ENCODE peak calls at places on chromosome 12, in four cellular contexts. One of them, this sample, is unnamed.

GRCh38 chr12:121009744-121010143 is 6.5 kb downstream of the C12orf43 start:
- DNase-seq in small intestine: peak; percentile 87
- DNase-seq in cardiac fibroblast: peak; percentile 39
- DNase-seq in fibroblast of lung: peak; percentile 28
- DNase-seq in this sample: peak; percentile 85

GRCh38 chr12:2373307-2373706 is 320.5 kb downstream of the CACNA1C start:
- DNase-seq in small intestine: no peak
- DNase-seq in cardiac fibroblast: no peak
- DNase-seq in fibroblast of lung: no peak
- DNase-seq in this sample: no peak

GRCh38 chr12:46450279-46450748 is 77.7 kb upstream of the SLC38A2 start:
- DNase-seq in small intestine: peak; percentile 96
- DNase-seq in cardiac fibroblast: peak; percentile 51
- DNase-seq in fibroblast of lung: no peak
- DNase-seq in this sample: peak; percentile 57

GRCh38 chr12:105444050-105444808 is 113.7 kb downstream of the C12orf75 start:
- DNase-seq in small intestine: no peak
- DNase-seq in cardiac fibroblast: peak; percentile 59
- DNase-seq in fibroblast of lung: peak; percentile 87
- DNase-seq in this sample: no peak

GRCh38 chr12:67827820-67828383 is 161.3 kb upstream of the IFNG-AS1 start:
- DNase-seq in small intestine: peak; percentile 72
- DNase-seq in cardiac fibroblast: peak; percentile 98
- DNase-seq in fibroblast of lung: peak; percentile 100
- DNase-seq in this sample: peak; percentile 50

GRCh38 chr12:52091061-52091460 is 11.6 kb downstream of the SMIM41 start:
- DNase-seq in small intestine: no peak
- DNase-seq in cardiac fibroblast: no peak
- DNase-seq in fibroblast of lung: no peak
- DNase-seq in this sample: no peak

GRCh38 chr12:124727244-124727673 is 136.4 kb downstream of the SCARB1 start:
- DNase-seq in small intestine: peak; percentile 65
- DNase-seq in cardiac fibroblast: peak; percentile 56
- DNase-seq in fibroblast of lung: peak; percentile 72
- DNase-seq in this sample: peak; percentile 80

GRCh38 chr12:56104815-56105476 is 587 bp downstream of the PA2G4 start:
- DNase-seq in small intestine: peak; percentile 22
- DNase-seq in cardiac fibroblast: peak; percentile 29
- DNase-seq in fibroblast of lung: no peak
- DNase-seq in this sample: peak; percentile 51

GRCh38 chr12:5276327-5276880 is 155.5 kb upstream of the NTF3 start:
- DNase-seq in small intestine: no peak
- DNase-seq in cardiac fibroblast: no peak
- DNase-seq in fibroblast of lung: no peak
- DNase-seq in this sample: no peak

GRCh38 chr12:25997401-25997973 is 39.0 kb downstream of the RASSF8 start:
- DNase-seq in small intestine: no peak
- DNase-seq in cardiac fibroblast: peak; percentile 99
- DNase-seq in fibroblast of lung: peak; percentile 96
- DNase-seq in this sample: no peak

GRCh38 chr12:94205738-94206310 is 57.4 kb downstream of the PLXNC1 start:
- DNase-seq in small intestine: no peak
- DNase-seq in cardiac fibroblast: no peak
- DNase-seq in fibroblast of lung: no peak
- DNase-seq in this sample: no peak

GRCh38 chr12:117874842-117875434 is 93.9 kb downstream of the KSR2 start:
- DNase-seq in small intestine: peak; percentile 56
- DNase-seq in cardiac fibroblast: peak; percentile 69
- DNase-seq in fibroblast of lung: peak; percentile 42
- DNase-seq in this sample: peak; percentile 73

GRCh38 chr12:93315907-93316622 is 61.7 kb upstream of the NUDT4 start:
- DNase-seq in small intestine: peak; percentile 26
- DNase-seq in cardiac fibroblast: no peak
- DNase-seq in fibroblast of lung: peak; percentile 52
- DNase-seq in this sample: peak; percentile 60

GRCh38 chr12:64392221-64392620 is 1.7 kb upstream of the C12orf56 start:
- DNase-seq in small intestine: peak; percentile 26
- DNase-seq in cardiac fibroblast: peak; percentile 74
- DNase-seq in fibroblast of lung: peak; percentile 42
- DNase-seq in this sample: peak; percentile 66

GRCh38 chr12:21941522-21942376 is 523 bp upstream of the ABCC9 start:
- DNase-seq in small intestine: no peak
- DNase-seq in cardiac fibroblast: peak; percentile 72
- DNase-seq in fibroblast of lung: peak; percentile 51
- DNase-seq in this sample: no peak

GRCh38 chr12:124236651-124237050 is 58.2 kb upstream of the RFLNA start:
- DNase-seq in small intestine: no peak
- DNase-seq in cardiac fibroblast: peak; percentile 86
- DNase-seq in fibroblast of lung: peak; percentile 97
- DNase-seq in this sample: no peak

GRCh38 chr12:75690556-75690955 is 179.1 kb upstream of the KRR1 start:
- DNase-seq in small intestine: no peak
- DNase-seq in cardiac fibroblast: peak; percentile 100
- DNase-seq in fibroblast of lung: peak; percentile 99
- DNase-seq in this sample: no peak

GRCh38 chr12:89350661-89351488 is 1.4 kb downstream of the DUSP6 start:
- DNase-seq in small intestine: peak; percentile 40
- DNase-seq in cardiac fibroblast: peak; percentile 43
- DNase-seq in fibroblast of lung: peak; percentile 41
- DNase-seq in this sample: no peak

GRCh38 chr12:22100952-22101748 is 55.1 kb downstream of the CMAS start:
- DNase-seq in small intestine: peak; percentile 31
- DNase-seq in cardiac fibroblast: peak; percentile 89
- DNase-seq in fibroblast of lung: peak; percentile 59
- DNase-seq in this sample: peak; percentile 74

GRCh38 chr12:52312086-52312485 is 9.1 kb downstream of the KRT83 start:
- DNase-seq in small intestine: no peak
- DNase-seq in cardiac fibroblast: no peak
- DNase-seq in fibroblast of lung: no peak
- DNase-seq in this sample: no peak

GRCh38 chr12:27018071-27018470 is 3.9 kb upstream of the TM7SF3 start:
- DNase-seq in small intestine: no peak
- DNase-seq in cardiac fibroblast: no peak
- DNase-seq in fibroblast of lung: no peak
- DNase-seq in this sample: no peak

GRCh38 chr12:94458882-94459772 is 540 bp downstream of the CEP83 start:
- DNase-seq in small intestine: peak; percentile 20
- DNase-seq in cardiac fibroblast: peak; percentile 50
- DNase-seq in fibroblast of lung: peak; percentile 16
- DNase-seq in this sample: peak; percentile 69

GRCh38 chr12:127355061-127355820 is 911.7 kb upstream of the TMEM132C start:
- DNase-seq in small intestine: no peak
- DNase-seq in cardiac fibroblast: peak; percentile 58
- DNase-seq in fibroblast of lung: peak; percentile 11
- DNase-seq in this sample: peak; percentile 39

GRCh38 chr12:49619286-49619685 is 4.1 kb upstream of the PRPF40B start:
- DNase-seq in small intestine: no peak
- DNase-seq in cardiac fibroblast: no peak
- DNase-seq in fibroblast of lung: no peak
- DNase-seq in this sample: no peak

GRCh38 chr12:20350495-20350894 is 17.8 kb upstream of the PDE3A start:
- DNase-seq in small intestine: no peak
- DNase-seq in cardiac fibroblast: peak; percentile 95
- DNase-seq in fibroblast of lung: peak; percentile 81
- DNase-seq in this sample: no peak

GRCh38 chr12:56565510-56566101 is 44.0 kb downstream of the RBMS2 start:
- DNase-seq in small intestine: peak; percentile 76
- DNase-seq in cardiac fibroblast: peak; percentile 87
- DNase-seq in fibroblast of lung: peak; percentile 35
- DNase-seq in this sample: peak; percentile 86

GRCh38 chr12:28955491-28955890 is 193.6 kb upstream of the FAR2 start:
- DNase-seq in small intestine: no peak
- DNase-seq in cardiac fibroblast: peak; percentile 69
- DNase-seq in fibroblast of lung: peak; percentile 83
- DNase-seq in this sample: no peak

GRCh38 chr12:130644566-130644965 is 71.5 kb downstream of the RIMBP2 start:
- DNase-seq in small intestine: no peak
- DNase-seq in cardiac fibroblast: no peak
- DNase-seq in fibroblast of lung: no peak
- DNase-seq in this sample: no peak

GRCh38 chr12:120252071-120252906 is 13.2 kb downstream of the PXN start:
- DNase-seq in small intestine: peak; percentile 58
- DNase-seq in cardiac fibroblast: no peak
- DNase-seq in fibroblast of lung: no peak
- DNase-seq in this sample: no peak

GRCh38 chr12:119692410-119692809 is 24.5 kb downstream of the PRKAB1 start:
- DNase-seq in small intestine: no peak
- DNase-seq in cardiac fibroblast: peak; percentile 65
- DNase-seq in fibroblast of lung: no peak
- DNase-seq in this sample: no peak

GRCh38 chr12:11576104-11576503 is 73.4 kb upstream of the ETV6 start:
- DNase-seq in small intestine: no peak
- DNase-seq in cardiac fibroblast: peak; percentile 74
- DNase-seq in fibroblast of lung: peak; percentile 77
- DNase-seq in this sample: peak; percentile 60

GRCh38 chr12:2294651-2295475 is 242.1 kb downstream of the CACNA1C start:
- DNase-seq in small intestine: no peak
- DNase-seq in cardiac fibroblast: peak; percentile 36
- DNase-seq in fibroblast of lung: peak; percentile 57
- DNase-seq in this sample: no peak

GRCh38 chr12:49674318-49674985 is 32.8 kb downstream of the FMNL3 start:
- DNase-seq in small intestine: no peak
- DNase-seq in cardiac fibroblast: peak; percentile 41
- DNase-seq in fibroblast of lung: peak; percentile 69
- DNase-seq in this sample: no peak

GRCh38 chr12:24997970-24998582 is 49.2 kb upstream of the BCAT1 start:
- DNase-seq in small intestine: no peak
- DNase-seq in cardiac fibroblast: peak; percentile 78
- DNase-seq in fibroblast of lung: peak; percentile 97
- DNase-seq in this sample: no peak

GRCh38 chr12:115572440-115572839 is 705.1 kb downstream of the MED13L start:
- DNase-seq in small intestine: no peak
- DNase-seq in cardiac fibroblast: peak; percentile 13
- DNase-seq in fibroblast of lung: no peak
- DNase-seq in this sample: no peak